ENCODE peak calls at places on chromosome 21, in five cellular contexts. O is stomach; N is CD4-positive, alpha-beta memory T cell; S is testis; F is A549. L is an unnamed sample.
A peak's percentile ranks its signal among the peaks of the same experiment; 100 is the strongest.

GRCh38 chr21:44489962-44490361 is 34.7 kb downstream of the LRRC3 start:
- DNase-seq in O (no peak), N (no peak), S (no peak), F (no peak), L (no peak)

GRCh38 chr21:42386034-42386591 is 9.7 kb downstream of the TMPRSS3 start:
- DNase-seq in O (peak; percentile 65), N (no peak), S (no peak), F (no peak), L (no peak)

GRCh38 chr21:26098758-26099157 is 71.8 kb downstream of the APP start:
- DNase-seq in O (no peak), N (no peak), S (no peak), F (no peak), L (no peak)

GRCh38 chr21:45016031-45016430 is 58.3 kb upstream of the ADARB1 start:
- DNase-seq in O (no peak), N (no peak), S (no peak), F (no peak), L (peak; percentile 5)

GRCh38 chr21:45226540-45227326 is 61.0 kb downstream of the POFUT2 start:
- DNase-seq in O (no peak), N (peak; percentile 75), S (no peak), F (no peak), L (no peak)

GRCh38 chr21:33197546-33197945 is 32.2 kb upstream of the IFNAR2 start:
- DNase-seq in O (peak; percentile 36), N (no peak), S (peak; percentile 87), F (no peak), L (peak; percentile 56)

GRCh38 chr21:16863541-16863940 is 649.3 kb upstream of the CXADR start:
- DNase-seq in O (no peak), N (no peak), S (no peak), F (no peak), L (no peak)

GRCh38 chr21:46046471-46046870 is 51.4 kb upstream of the COL6A2 start:
- DNase-seq in O (no peak), N (no peak), S (peak; percentile 12), F (no peak), L (no peak)

GRCh38 chr21:26806734-26807372 is 38.4 kb downstream of the ADAMTS1 start:
- DNase-seq in O (no peak), N (no peak), S (no peak), F (no peak), L (no peak)

GRCh38 chr21:36104306-36105300 is 30.3 kb upstream of the CBR3 start:
- DNase-seq in O (peak; percentile 35), N (peak; percentile 34), S (peak; percentile 75), F (no peak), L (no peak)

GRCh38 chr21:26153758-26154157 is 16.8 kb downstream of the APP start:
- DNase-seq in O (no peak), N (no peak), S (no peak), F (no peak), L (no peak)

GRCh38 chr21:18449586-18449985 is 46.0 kb upstream of the TMPRSS15 start:
- DNase-seq in O (no peak), N (no peak), S (no peak), F (no peak), L (no peak)

GRCh38 chr21:45542242-45542666 is at the start of gene SLC19A1:
- DNase-seq in O (peak; percentile 79), N (peak; percentile 66), S (peak; percentile 67), F (peak; percentile 48), L (peak; percentile 71)

GRCh38 chr21:41243107-41243506 is 73.5 kb upstream of the FAM3B start:
- DNase-seq in O (no peak), N (no peak), S (no peak), F (no peak), L (no peak)

GRCh38 chr21:41247561-41247968 is 69.0 kb upstream of the FAM3B start:
- DNase-seq in O (peak; percentile 81), N (no peak), S (peak; percentile 48), F (no peak), L (no peak)

GRCh38 chr21:41247976-41248545 is 68.5 kb upstream of the FAM3B start:
- DNase-seq in O (no peak), N (no peak), S (no peak), F (no peak), L (no peak)

GRCh38 chr21:41246808-41247207 is 69.8 kb upstream of the FAM3B start:
- DNase-seq in O (no peak), N (no peak), S (no peak), F (no peak), L (no peak)

DNA sequence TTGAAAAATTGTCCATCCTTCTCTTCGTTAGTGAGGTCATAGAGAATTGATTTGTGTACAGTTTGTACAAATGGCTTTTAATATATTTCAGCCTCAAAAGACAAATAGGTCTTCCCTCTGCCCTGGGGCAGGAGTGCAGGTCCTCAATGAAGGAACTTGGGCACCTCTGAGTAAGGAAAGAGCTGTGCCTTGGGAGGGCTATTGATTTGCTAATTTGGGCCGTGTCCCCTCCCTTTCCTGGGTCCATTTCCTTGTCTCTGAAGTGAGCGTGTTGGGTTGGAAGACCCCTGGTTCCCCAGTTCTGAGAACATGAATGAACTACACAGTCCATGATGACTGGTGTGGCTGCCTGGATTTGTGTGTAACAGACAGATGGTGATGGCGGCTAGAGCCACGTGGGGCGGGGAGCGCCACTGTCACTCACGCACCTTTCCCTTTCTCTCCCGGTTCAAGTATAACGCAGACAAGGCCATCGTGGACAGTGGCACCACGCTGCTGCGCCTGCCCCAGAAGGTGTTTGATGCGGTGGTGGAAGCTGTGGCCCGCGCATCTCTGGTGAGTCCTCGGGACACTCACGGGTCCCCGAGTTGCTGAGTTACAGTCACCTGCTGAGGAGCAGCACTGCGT is 71.0 kb upstream of the FAM3B start:
- DNase-seq in O (no peak), N (no peak), S (no peak), F (no peak), L (no peak)
- H3K27ac ChIP-seq in O (no peak overlapping the region), N (no peak overlapping the region), S (no peak overlapping the region), F (no peak overlapping the region), L (no peak overlapping the region)

GRCh38 chr21:29055080-29055479 is 18.4 kb downstream of the CCT8 start:
- DNase-seq in O (no peak), N (no peak), S (no peak), F (no peak), L (no peak)

GRCh38 chr21:29052224-29052623 is 21.2 kb downstream of the CCT8 start:
- DNase-seq in O (no peak), N (no peak), S (no peak), F (no peak), L (no peak)

GRCh38 chr21:29056005-29056404 is 17.4 kb downstream of the CCT8 start:
- DNase-seq in O (no peak), N (no peak), S (no peak), F (peak; percentile 4), L (no peak)

GRCh38 chr21:29053656-29054055 is 19.8 kb downstream of the CCT8 start:
- DNase-seq in O (no peak), N (no peak), S (no peak), F (no peak), L (no peak)

GRCh38 chr21:29053011-29053553 is 20.4 kb downstream of the CCT8 start:
- DNase-seq in O (no peak), N (no peak), S (no peak), F (no peak), L (no peak)
- H3K27ac ChIP-seq in O (peak overlapping the region; percentile 14), N (no peak overlapping the region), S (peak overlapping the region; percentile 19), F (no peak overlapping the region), L (no peak overlapping the region)

GRCh38 chr21:34730756-34731445 is 62.1 kb downstream of the CLIC6 start:
- DNase-seq in O (peak; percentile 60), N (no peak), S (no peak), F (no peak), L (no peak)
- H3K27ac ChIP-seq in O (peak overlapping the region; percentile 79), N (no peak overlapping the region), S (no peak overlapping the region), F (no peak overlapping the region), L (no peak overlapping the region)

DNA sequence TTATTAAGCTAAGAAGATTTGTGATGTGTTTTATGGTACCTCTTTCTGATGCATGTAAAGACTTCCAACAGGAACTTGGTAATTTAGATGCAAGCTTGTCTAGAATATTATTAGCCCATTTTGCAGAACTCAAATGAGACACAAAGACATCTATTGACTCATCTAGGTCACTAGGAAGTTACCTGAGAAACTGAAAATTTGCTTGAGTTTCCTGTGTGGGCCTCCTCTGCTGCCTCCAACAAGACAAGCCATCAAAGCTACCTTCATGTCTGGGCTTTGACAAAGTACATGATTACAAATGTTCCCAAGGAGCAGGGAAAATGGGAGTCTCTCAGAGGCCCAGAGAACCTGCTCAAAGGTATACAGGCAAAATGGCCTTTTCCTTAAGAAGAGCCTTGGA is 5.6 kb downstream of the RUNX1 start:
- DNase-seq in O (no peak), N (peak; percentile 65), S (no peak), F (no peak), L (no peak)
- H3K27ac ChIP-seq in O (peak overlapping the region; percentile 32), N (peak overlapping the region; percentile 82), S (no peak overlapping the region), F (no peak overlapping the region), L (no peak overlapping the region)

DNA sequence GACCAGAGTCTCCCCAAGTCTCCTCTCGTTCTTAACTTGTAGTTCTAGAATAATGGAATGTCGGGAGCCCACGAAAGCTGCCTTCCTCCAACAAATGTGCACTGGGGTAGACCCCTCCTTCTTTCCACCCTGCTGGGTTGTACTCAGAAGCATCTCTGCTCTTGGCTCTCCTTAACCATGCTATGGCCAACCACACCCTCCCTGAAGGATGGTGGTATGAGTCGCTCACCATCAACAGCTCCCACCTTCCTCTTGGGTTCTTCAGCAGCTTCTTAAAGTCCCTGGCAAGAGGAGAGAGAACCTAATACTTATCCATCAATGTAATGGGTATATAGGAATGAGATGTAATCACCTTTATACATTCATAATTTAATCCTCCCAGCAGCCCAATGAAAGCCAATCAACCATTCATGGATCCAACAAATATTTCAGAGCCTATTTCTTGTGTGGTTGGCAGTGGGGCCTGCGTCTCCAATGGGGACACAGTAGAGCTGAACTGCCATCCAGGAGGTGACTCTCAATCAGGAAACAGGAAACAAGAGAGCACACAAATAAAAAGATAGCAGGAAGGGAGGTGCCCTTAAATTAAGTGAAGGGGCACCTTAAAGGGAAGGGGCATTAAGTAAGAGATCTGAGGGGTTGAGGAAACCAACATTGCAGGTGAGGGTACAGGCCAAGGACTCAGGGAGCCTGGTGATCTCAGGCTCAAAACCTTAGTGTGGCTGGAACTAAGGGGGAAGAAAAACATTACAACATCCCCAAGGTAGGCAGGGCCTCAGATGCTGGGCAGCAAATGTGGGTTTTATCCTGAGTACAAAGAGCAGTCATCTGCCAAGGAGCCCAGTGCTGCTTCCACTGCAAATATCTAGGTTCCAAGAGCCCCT is 64.4 kb upstream of the ETS2 start:
- DNase-seq in O (no peak), N (no peak), S (no peak), F (no peak), L (no peak)
- H3K27ac ChIP-seq in O (no peak overlapping the region), N (no peak overlapping the region), S (no peak overlapping the region), F (no peak overlapping the region), L (no peak overlapping the region)

GRCh38 chr21:31711326-31711725 is 20.6 kb downstream of the SCAF4 start:
- DNase-seq in O (no peak), N (no peak), S (no peak), F (no peak), L (no peak)

GRCh38 chr21:31710586-31710985 is 21.3 kb downstream of the SCAF4 start:
- DNase-seq in O (no peak), N (no peak), S (no peak), F (no peak), L (no peak)

GRCh38 chr21:31713973-31714740 is 17.8 kb downstream of the SCAF4 start:
- DNase-seq in O (no peak), N (no peak), S (no peak), F (no peak), L (no peak)

GRCh38 chr21:31713115-31713514 is 18.8 kb downstream of the SCAF4 start:
- DNase-seq in O (no peak), N (no peak), S (no peak), F (no peak), L (no peak)

GRCh38 chr21:31711745-31712144 is 20.2 kb downstream of the SCAF4 start:
- DNase-seq in O (no peak), N (no peak), S (no peak), F (no peak), L (no peak)
- H3K27ac ChIP-seq in O (no peak overlapping the region), N (no peak overlapping the region), S (no peak overlapping the region), F (no peak overlapping the region), L (no peak overlapping the region)

L was measured in adrenal gland.